ENCODE peak calls at places on chromosome 21, in four cellular contexts. O is upper lobe of right lung, M is colonic mucosa, K is stomach. G is an unnamed sample.
A peak's percentile ranks its signal among the peaks of the same experiment; 100 is the strongest.

GRCh38 chr21:36627242-36627641 is 71.7 kb upstream of the SIM2 start:
- DNase-seq in O (no peak), M (no peak), K (no peak), G (no peak)

GRCh38 chr21:35428489-35428888 is 379.4 kb upstream of the RUNX1 start:
- DNase-seq in O (peak; percentile 69), M (no peak), K (no peak), G (peak; percentile 78)

GRCh38 chr21:42654913-42655796 is 1.7 kb downstream of the PDE9A start:
- DNase-seq in O (no peak), M (peak; percentile 54), K (no peak), G (no peak)

GRCh38 chr21:25171438-25171837 is 435.8 kb downstream of the MRPL39 start:
- DNase-seq in O (no peak), M (no peak), K (no peak), G (no peak)

GRCh38 chr21:39048064-39048463 is 135.2 kb downstream of the PSMG1 start:
- DNase-seq in O (no peak), M (peak; percentile 65), K (no peak), G (peak; percentile 58)

GRCh38 chr21:34510148-34511142 is 1.6 kb downstream of the KCNE1 start:
- DNase-seq in O (peak; percentile 90), M (peak; percentile 84), K (peak; percentile 79), G (peak; percentile 83)

GRCh38 chr21:35136586-35137254 is 87.6 kb upstream of the RUNX1 start:
- DNase-seq in O (no peak), M (peak; percentile 22), K (peak; percentile 31), G (no peak)

GRCh38 chr21:42760361-42760970 is 107.0 kb downstream of the PDE9A start:
- DNase-seq in O (no peak), M (no peak), K (no peak), G (no peak)

GRCh38 chr21:41601573-41602371 is 93.8 kb upstream of the TMPRSS2 start:
- DNase-seq in O (peak; percentile 70), M (no peak), K (peak; percentile 33), G (peak; percentile 67)

GRCh38 chr21:24223625-24224024 is 1383.7 kb downstream of the MRPL39 start:
- DNase-seq in O (no peak), M (no peak), K (no peak), G (no peak)

GRCh38 chr21:15549671-15550070 is 180.1 kb upstream of the USP25 start:
- DNase-seq in O (no peak), M (no peak), K (no peak), G (no peak)

GRCh38 chr21:31888936-31889371 is 16.1 kb downstream of the HUNK start:
- DNase-seq in O (no peak), M (no peak), K (no peak), G (peak; percentile 8)

GRCh38 chr21:34801519-34802132 is 132.8 kb downstream of the CLIC6 start:
- DNase-seq in O (no peak), M (no peak), K (no peak), G (no peak)

GRCh38 chr21:43305336-43305665 is 121.6 kb downstream of the SIK1 start:
- DNase-seq in O (peak; percentile 50), M (no peak), K (no peak), G (no peak)

GRCh38 chr21:27647921-27648320 is 681.0 kb upstream of the ADAMTS5 start:
- DNase-seq in O (no peak), M (no peak), K (no peak), G (no peak)

GRCh38 chr21:37737996-37738395 is 178.3 kb downstream of the KCNJ6 start:
- DNase-seq in O (no peak), M (no peak), K (no peak), G (no peak)

GRCh38 chr21:36522174-36522810 is 42.4 kb upstream of the CLDN14 start:
- DNase-seq in O (no peak), M (no peak), K (no peak), G (no peak)

GRCh38 chr21:15282666-15283065 is 217.9 kb upstream of the NRIP1 start:
- DNase-seq in O (no peak), M (no peak), K (no peak), G (no peak)

GRCh38 chr21:42437786-42438185 is 34.1 kb downstream of the UBASH3A start:
- DNase-seq in O (no peak), M (no peak), K (no peak), G (no peak)

GRCh38 chr21:35208810-35209517 is 159.9 kb upstream of the RUNX1 start:
- DNase-seq in O (no peak), M (no peak), K (no peak), G (no peak)

GRCh38 chr21:42674351-42674940 is 21.0 kb downstream of the PDE9A start:
- DNase-seq in O (no peak), M (no peak), K (no peak), G (no peak)

GRCh38 chr21:29585462-29585861 is 286.7 kb downstream of the BACH1 start:
- DNase-seq in O (no peak), M (no peak), K (no peak), G (no peak)

GRCh38 chr21:17051054-17051453 is 461.8 kb upstream of the CXADR start:
- DNase-seq in O (no peak), M (no peak), K (no peak), G (no peak)

GRCh38 chr21:37712204-37712934 is 203.9 kb downstream of the KCNJ6 start:
- DNase-seq in O (peak; percentile 75), M (peak; percentile 55), K (peak; percentile 67), G (no peak)

GRCh38 chr21:41821081-41821755 is 54.4 kb upstream of the RIPK4 start:
- DNase-seq in O (no peak), M (no peak), K (no peak), G (no peak)

GRCh38 chr21:38806153-38806941 is 618 bp downstream of the ETS2 start:
- DNase-seq in O (peak; percentile 80), M (peak; percentile 45), K (no peak), G (peak; percentile 80)

GRCh38 chr21:36065497-36066036 is 4.3 kb upstream of the CBR1 start:
- DNase-seq in O (no peak), M (peak; percentile 52), K (no peak), G (no peak)

GRCh38 chr21:27681038-27681437 is 714.1 kb upstream of the ADAMTS5 start:
- DNase-seq in O (no peak), M (no peak), K (no peak), G (no peak)

GRCh38 chr21:41953249-41953830 is 478 bp downstream of the C2CD2 start:
- DNase-seq in O (peak; percentile 78), M (no peak), K (peak; percentile 30), G (no peak)

GRCh38 chr21:42073140-42074099 is 2.3 kb downstream of the UMODL1 start:
- DNase-seq in O (peak; percentile 58), M (no peak), K (no peak), G (no peak)

GRCh38 chr21:19899645-19900044 is 1098.6 kb upstream of the NCAM2 start:
- DNase-seq in O (no peak), M (no peak), K (no peak), G (no peak)

GRCh38 chr21:36481639-36482038 is 1.7 kb upstream of the CLDN14 start:
- DNase-seq in O (no peak), M (no peak), K (no peak), G (no peak)

GRCh38 chr21:38869946-38870345 is 64.2 kb downstream of the ETS2 start:
- DNase-seq in O (no peak), M (no peak), K (no peak), G (no peak)

GRCh38 chr21:33318087-33318486 is 6.7 kb upstream of the IFNAR1 start:
- DNase-seq in O (no peak), M (no peak), K (no peak), G (no peak)
- H3K4me3 ChIP-seq in O (no peak overlapping the region), M (no peak overlapping the region), K (no peak overlapping the region), G (no peak overlapping the region)

GRCh38 chr21:45126983-45127382 is 52.6 kb downstream of the ADARB1 start:
- DNase-seq in O (no peak), M (no peak), K (no peak), G (no peak)
- H3K27ac ChIP-seq in O (no peak overlapping the region), M (no peak overlapping the region), K (no peak overlapping the region), G (no peak overlapping the region)

DNA sequence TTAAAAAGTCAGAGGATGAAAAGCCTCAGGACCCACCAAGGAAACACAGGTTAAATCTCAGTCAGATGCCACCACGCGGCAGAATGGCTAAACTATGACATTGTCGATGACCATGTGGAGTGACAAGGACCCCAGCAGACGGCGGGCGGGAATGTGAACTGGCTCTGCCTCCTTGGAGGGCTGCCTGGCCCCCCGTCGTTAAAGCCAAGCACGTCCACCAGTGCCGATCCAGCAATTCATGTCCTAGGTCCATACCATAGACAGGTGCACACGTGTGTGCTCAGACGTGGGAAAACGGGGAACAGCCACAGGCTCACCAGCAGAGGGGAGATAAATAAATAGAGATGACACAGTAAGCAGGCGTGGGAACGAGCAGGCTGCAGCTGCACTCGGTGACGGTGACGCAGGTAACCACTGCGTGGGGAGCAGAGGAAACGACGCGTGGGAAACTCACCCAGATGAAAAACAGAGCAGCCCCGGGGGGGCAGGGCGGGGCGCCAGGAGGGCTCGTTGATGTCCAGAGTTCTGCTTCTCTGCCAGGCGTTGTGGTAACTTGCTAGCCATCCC is 28.3 kb upstream of the PCBP3 start:
- DNase-seq in O (peak; percentile 46), M (peak; percentile 31), K (peak; percentile 55), G (no peak)
- TF ChIP-seq CTCF in O (no peak), M (no peak), K (no peak), G (no peak)

GRCh38 chr21:44401386-44402160 is 48.2 kb downstream of the TRPM2 start:
- DNase-seq in O (peak; percentile 48), M (no peak), K (no peak), G (peak; percentile 66)
- H3K4me3 ChIP-seq in O (no peak overlapping the region), M (no peak overlapping the region), K (no peak overlapping the region), G (no peak overlapping the region)

GRCh38 chr21:40047993-40048730 is 180.9 kb downstream of the PCP4 start:
- DNase-seq in O (no peak), M (no peak), K (no peak), G (no peak)
- H3K27ac ChIP-seq in O (no peak overlapping the region), M (no peak overlapping the region), K (peak overlapping the region; percentile 50), G (no peak overlapping the region)

DNA sequence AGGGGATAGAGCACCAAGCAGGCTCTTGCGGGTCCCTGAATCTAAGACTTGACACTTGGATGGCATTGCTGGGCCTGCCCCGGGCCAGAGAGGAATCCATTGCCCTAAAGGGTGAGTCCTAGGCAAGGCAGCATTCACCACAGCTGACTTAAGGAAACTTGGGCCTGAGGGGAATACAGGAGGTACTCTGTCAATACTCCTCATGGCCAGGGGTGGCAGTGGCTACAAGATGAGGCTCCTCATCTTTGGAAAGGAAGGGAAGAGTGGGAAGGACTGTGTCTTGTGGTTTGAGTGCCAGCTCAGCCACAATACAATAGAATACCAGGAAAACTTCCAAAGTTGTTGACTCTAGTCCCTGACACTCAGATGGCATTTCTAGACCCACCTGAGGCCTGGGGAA is 5.1 kb downstream of the KRTAP22-1 start:
- DNase-seq in O (no peak), M (no peak), K (no peak), G (no peak)
- TF ChIP-seq CTCF in O (no peak), M (no peak), K (no peak), G (no peak)

GRCh38 chr21:22795091-22795490 is 1796.9 kb downstream of the NCAM2 start:
- DNase-seq in O (no peak), M (no peak), K (no peak), G (no peak)
- H3K4me3 ChIP-seq in O (no peak overlapping the region), M (no peak overlapping the region), K (no peak overlapping the region), G (no peak overlapping the region)

G was measured in coronary artery.